ENCODE peak calls at places on chromosomes 13 and 19, in six cellular contexts. P is body of pancreas; T is CD8-positive, alpha-beta T cell; R is anterior cingulate cortex; Z is nucleus accumbens; V is transverse colon. Y is an unnamed sample.

GRCh38 chr19:5099822-5100221 is 130.9 kb downstream of the KDM4B start:
- DNase-seq in P (no peak), T (no peak), R (no peak), Z (no peak), V (no peak), Y (no peak)

GRCh38 chr19:44003461-44004134 is 841 bp downstream of the ZNF230 start:
- DNase-seq in P (no peak), T (no peak), R (no peak), Z (no peak), V (peak), Y (no peak)

GRCh38 chr13:102318233-102318632 is 83.6 kb downstream of the FGF14 start:
- DNase-seq in P (no peak), T (no peak), R (no peak), Z (no peak), V (no peak), Y (no peak)

GRCh38 chr19:40443930-40444180 is 280 bp downstream of the SERTAD3 start:
- DNase-seq in P (no peak), T (no peak), R (no peak), Z (no peak), V (no peak), Y (no peak)

GRCh38 chr19:22797040-22797439 is 13.1 kb upstream of the ZNF99 start:
- DNase-seq in P (no peak), T (no peak), R (no peak), Z (no peak), V (no peak), Y (no peak)

GRCh38 chr13:26021956-26022355 is 29.9 kb downstream of the SHISA2 start:
- DNase-seq in P (no peak), T (no peak), R (no peak), Z (no peak), V (no peak), Y (no peak)

GRCh38 chr19:41843371-41843770 is 1.1 kb downstream of the LYPD4 start:
- DNase-seq in P (no peak), T (no peak), R (no peak), Z (no peak), V (no peak), Y (no peak)

GRCh38 chr19:12194827-12195500 is 32.1 kb downstream of the ZNF136 start:
- DNase-seq in P (peak), T (peak), R (peak), Z (peak), V (peak), Y (peak)

GRCh38 chr19:33512580-33513137 is 8.9 kb downstream of the PEPD start:
- DNase-seq in P (no peak), T (no peak), R (no peak), Z (no peak), V (no peak), Y (no peak)

GRCh38 chr19:54518844-54519243 is 16.2 kb downstream of the LAIR2 start:
- DNase-seq in P (no peak), T (no peak), R (no peak), Z (no peak), V (no peak), Y (no peak)

GRCh38 chr13:102678339-102679122 is 16.3 kb downstream of the METTL21C start:
- DNase-seq in P (no peak), T (no peak), R (no peak), Z (no peak), V (no peak), Y (no peak)

GRCh38 chr19:13557756-13558398 is 51.6 kb upstream of the CACNA1A start:
- DNase-seq in P (peak), T (no peak), R (peak), Z (no peak), V (peak), Y (no peak)

GRCh38 chr13:114096811-114097503 is 35.5 kb downstream of the RASA3 start:
- DNase-seq in P (no peak), T (peak), R (no peak), Z (no peak), V (no peak), Y (no peak)

GRCh38 chr19:13817615-13818371 is 22.6 kb downstream of the ZSWIM4 start:
- DNase-seq in P (peak), T (no peak), R (no peak), Z (no peak), V (peak), Y (no peak)

GRCh38 chr13:32881074-32881791 is 135.0 kb upstream of the KL start:
- DNase-seq in P (no peak), T (no peak), R (peak), Z (no peak), V (no peak), Y (no peak)

GRCh38 chr19:55676384-55676783 is 1.4 kb downstream of the EPN1 start:
- DNase-seq in P (peak), T (no peak), R (no peak), Z (no peak), V (no peak), Y (no peak)

GRCh38 chr19:39199025-39199424 is 2.3 kb downstream of the NCCRP1 start:
- DNase-seq in P (peak), T (no peak), R (peak), Z (peak), V (no peak), Y (peak)

GRCh38 chr19:42397315-42398166 is 7.4 kb upstream of the CNFN start:
- DNase-seq in P (no peak), T (no peak), R (peak), Z (no peak), V (no peak), Y (no peak)

GRCh38 chr13:92463134-92463533 is 763.5 kb upstream of the GPC6 start:
- DNase-seq in P (peak), T (no peak), R (no peak), Z (no peak), V (peak), Y (no peak)

GRCh38 chr13:100627142-100627541 is 38.6 kb upstream of the GGACT start:
- DNase-seq in P (no peak), T (no peak), R (no peak), Z (no peak), V (no peak), Y (no peak)

GRCh38 chr19:55600336-55601028 is 394 bp downstream of the ZNF524 start:
- DNase-seq in P (peak), T (peak), R (peak), Z (peak), V (no peak), Y (peak)

GRCh38 chr19:54478677-54479266 is 5.7 kb upstream of the CDC42EP5 start:
- DNase-seq in P (no peak), T (no peak), R (no peak), Z (no peak), V (no peak), Y (no peak)

GRCh38 chr19:7665076-7665475 is 3.8 kb upstream of the RETN start:
- DNase-seq in P (no peak), T (no peak), R (peak), Z (no peak), V (no peak), Y (no peak)

GRCh38 chr19:48615145-48616040 is 517 bp upstream of the FAM83E start:
- DNase-seq in P (no peak), T (no peak), R (no peak), Z (no peak), V (no peak), Y (no peak)

GRCh38 chr13:99600318-99600717 is 99.0 kb downstream of the TM9SF2 start:
- DNase-seq in P (no peak), T (no peak), R (no peak), Z (no peak), V (no peak), Y (no peak)

GRCh38 chr13:44312898-44313551 is 60.6 kb upstream of the SERP2 start:
- DNase-seq in P (no peak), T (no peak), R (no peak), Z (no peak), V (no peak), Y (no peak)

Y was measured in midbrain.